ENCODE peak calls at places on chromosomes 5 and 9, in four cellular contexts. O, A, S and X are unnamed samples.

GRCh38 chr5:115831163-115831768 is 10.1 kb downstream of the ATG12 start:
- DNase-seq in O (peak), A (peak), S (peak), X (peak)

GRCh38 chr5:6358434-6358820 is 19.9 kb downstream of the MED10 start:
- DNase-seq in O (no peak), S (no peak), A (no peak), X (no peak)

GRCh38 chr5:16542275-16542674 is 74.5 kb downstream of the RETREG1 start:
- DNase-seq in O (peak), A (no peak), S (no peak), X (no peak)

GRCh38 chr5:7391215-7391614 is 4.7 kb upstream of the ADCY2 start:
- DNase-seq in S (no peak), O (no peak), A (no peak), X (no peak)

GRCh38 chr9:131153585-131153984 is 28.2 kb downstream of the NUP214 start:
- DNase-seq in S (no peak), O (no peak), A (no peak), X (no peak)

GRCh38 chr5:10789021-10789420 is 28.0 kb upstream of the DAP start:
- DNase-seq in A (no peak), O (no peak), S (no peak), X (no peak)

GRCh38 chr5:76393035-76393680 is 9.9 kb upstream of the IQGAP2 start:
- DNase-seq in A (no peak), S (no peak), O (no peak), X (peak)

GRCh38 chr9:109950710-109951443 is 170.9 kb downstream of the PALM2AKAP2 start:
- DNase-seq in O (no peak), S (no peak), A (no peak), X (no peak)

GRCh38 chr9:127686461-127687393 is 20.1 kb upstream of the CFAP157 start:
- DNase-seq in A (no peak), S (no peak), O (peak), X (no peak)

GRCh38 chr5:108728566-108729305 is 19.0 kb upstream of the FER start:
- DNase-seq in O (no peak), S (peak), A (peak), X (peak)

GRCh38 chr9:105283795-105284194 is 39.3 kb downstream of the SLC44A1 start:
- DNase-seq in A (no peak), S (no peak), O (no peak), X (no peak)

GRCh38 chr9:98074119-98074990 is 17.8 kb downstream of the NANS start:
- DNase-seq in A (no peak), S (peak), O (peak), X (peak)

GRCh38 chr5:87081511-87082372 is 185.9 kb upstream of the RASA1 start:
- DNase-seq in S (peak), A (peak), O (no peak), X (peak)